ENCODE peak calls at places on chromosome 13, in seven cellular contexts. O is activated T-cell treated with anti-CD3 and anti-CD28 coated beads, Interleukin-2, amount 50 U/mL, for 72 hours; P is osteocyte; C is cerebellar cortex; H is lung; S is midbrain; I is stimulated activated CD4-positive, alpha-beta T cell treated with anti-CD3 and anti-CD28 coated beads, Interleukin-2, amount 100 ng/mL, for 4 hours. R is an unnamed sample.

GRCh38 chr13:42114912-42115311 is 66.5 kb downstream of the DGKH start:
- DNase-seq in C (no peak), P (no peak), H (no peak), O (no peak), I (no peak), S (no peak), R (no peak)

GRCh38 chr13:112825875-112826274 is 136.0 kb downstream of the ATP11A start:
- DNase-seq in H (no peak), P (no peak), C (no peak), O (no peak), S (no peak), I (no peak), R (no peak)

GRCh38 chr13:44855860-44856259 is 133.4 kb downstream of the NUFIP1 start:
- DNase-seq in H (no peak), O (no peak), I (no peak), P (no peak), S (no peak), C (no peak), R (no peak)

GRCh38 chr13:103663996-103664395 is 597.8 kb upstream of the SLC10A2 start:
- DNase-seq in I (no peak), P (no peak), O (no peak), H (no peak), S (no peak), C (peak), R (no peak)

GRCh38 chr13:69524459-69525155 is 583.0 kb upstream of the ATXN8OS start:
- DNase-seq in H (no peak), O (no peak), C (no peak), P (no peak), S (no peak), I (no peak), R (no peak)

GRCh38 chr13:91647361-91647970 is 249.0 kb downstream of the GPC5 start:
- DNase-seq in P (no peak), H (no peak), S (no peak), C (peak), O (peak), I (no peak), R (no peak)

GRCh38 chr13:80712026-80712425 is 371.1 kb upstream of the SPRY2 start:
- DNase-seq in H (no peak), P (no peak), S (no peak), C (no peak), O (no peak), I (no peak), R (no peak)

GRCh38 chr13:59700281-59700680 is 463.4 kb downstream of the DIAPH3 start:
- DNase-seq in C (no peak), H (no peak), S (no peak), I (no peak), P (no peak), O (no peak), R (no peak)

GRCh38 chr13:112711528-112712265 is 21.9 kb downstream of the ATP11A start:
- DNase-seq in I (no peak), C (peak), P (no peak), S (no peak), H (peak), O (no peak), R (peak)

GRCh38 chr13:48110132-48110868 is 15.4 kb upstream of the MED4 start:
- DNase-seq in P (no peak), O (no peak), S (no peak), I (no peak), H (no peak), C (no peak), R (no peak)

GRCh38 chr13:31119966-31120733 is 41.6 kb downstream of the HSPH1 start:
- DNase-seq in I (no peak), P (no peak), S (no peak), H (peak), O (no peak), C (no peak), R (peak)

GRCh38 chr13:94121686-94122085 is 357.8 kb downstream of the DCT start:
- DNase-seq in O (no peak), I (no peak), H (no peak), S (no peak), P (no peak), C (no peak), R (no peak)

GRCh38 chr13:105908581-105908980 is 626.9 kb downstream of the EFNB2 start:
- DNase-seq in I (no peak), C (no peak), H (no peak), P (no peak), S (no peak), O (peak), R (no peak)

GRCh38 chr13:21670006-21670882 is 629 bp upstream of the FGF9 start:
- DNase-seq in S (peak), O (peak), I (peak), H (no peak), C (peak), P (no peak), R (no peak)

GRCh38 chr13:75486146-75486545 is 4.2 kb upstream of the TBC1D4 start:
- DNase-seq in H (no peak), O (no peak), I (no peak), P (no peak), S (no peak), C (no peak), R (no peak)

R was measured in esophagus muscularis mucosa.